ENCODE peak calls at places on chromosome 19, in eight cellular contexts. X, W, H, F, C, N, R and S are unnamed samples.

GRCh38 chr19:10461047-10461949 is 41.0 kb downstream of the PDE4A start:
- DNase-seq in F (peak; percentile 90), C (peak; percentile 89), N (peak; percentile 97), H (peak; percentile 88), W (peak; percentile 86), R (peak; percentile 95), X (peak; percentile 87), S (peak; percentile 72)

GRCh38 chr19:31491246-31491645 is 142.0 kb upstream of the TSHZ3 start:
- DNase-seq in R (no peak), X (no peak), W (no peak), F (no peak), N (no peak), C (no peak), H (no peak), S (no peak)

GRCh38 chr19:41420101-41420880 is 6.9 kb downstream of the B3GNT8 start:
- DNase-seq in H (no peak), C (no peak), X (no peak), R (no peak), W (no peak), F (peak; percentile 85), N (no peak), S (no peak)

GRCh38 chr19:34273121-34273845 is 18.9 kb downstream of the GARRE1 start:
- DNase-seq in F (no peak), N (no peak), H (no peak), C (no peak), X (no peak), W (no peak), R (no peak), S (no peak)

GRCh38 chr19:47058621-47059020 is 10.2 kb upstream of the TMEM160 start:
- DNase-seq in N (no peak), R (no peak), C (no peak), F (no peak), X (no peak), W (no peak), H (no peak), S (no peak)

GRCh38 chr19:50768289-50768688 is 2.0 kb upstream of the GPR32 start:
- DNase-seq in H (no peak), R (no peak), F (no peak), N (no peak), W (no peak), C (no peak), X (no peak), S (no peak)

GRCh38 chr19:13505761-13506549 is at the start of gene CACNA1A:
- DNase-seq in F (no peak), R (no peak), C (peak; percentile 10), H (no peak), W (no peak), N (no peak), X (no peak), S (no peak)

GRCh38 chr19:45423033-45423588 is 606 bp downstream of the ERCC1 start:
- DNase-seq in N (no peak), R (no peak), X (no peak), C (no peak), F (no peak), W (no peak), H (no peak), S (no peak)

GRCh38 chr19:47609885-47610545 is 1.1 kb downstream of the BICRA start:
- DNase-seq in F (no peak), H (peak; percentile 38), N (peak; percentile 59), W (no peak), R (peak; percentile 76), C (no peak), X (peak; percentile 15), S (no peak)

GRCh38 chr19:43446746-43447489 is 18.5 kb downstream of the LYPD3 start:
- DNase-seq in X (peak; percentile 64), F (peak; percentile 58), H (peak; percentile 75), C (peak; percentile 63), N (peak; percentile 83), W (peak; percentile 52), R (peak; percentile 86), S (no peak)

GRCh38 chr19:56750658-56751057 is 79.1 kb upstream of the ZNF835 start:
- DNase-seq in F (no peak), X (no peak), H (no peak), W (no peak), R (no peak), N (no peak), C (no peak), S (no peak)

GRCh38 chr19:53959176-53959757 is 3.5 kb upstream of the CACNG8 start:
- DNase-seq in H (no peak), N (no peak), R (peak; percentile 10), F (no peak), X (no peak), C (no peak), W (no peak), S (no peak)